ENCODE peak calls at places on chromosomes 12 and 14, in nine cellular contexts. Z, M, T, F, D, O, S, K and H are unnamed samples.

GRCh38 chr14:45526715-45527549 is 273.9 kb upstream of the MIS18BP1 start:
- DNase-seq in K (no peak), S (peak), D (no peak), Z (no peak), F (no peak), M (peak), O (peak), T (peak), H (peak)

GRCh38 chr12:68565391-68565903 is 45.3 kb upstream of the RAP1B start:
- DNase-seq in M (no peak), T (peak), F (no peak), O (no peak), Z (no peak), S (no peak), D (peak), K (peak), H (peak)

GRCh38 chr12:95918194-95918993 is 24.0 kb downstream of the CCDC38 start:
- DNase-seq in K (peak), S (peak), O (peak), D (peak), Z (no peak), F (no peak), T (peak), M (peak), H (peak)

GRCh38 chr14:73815849-73816816 is 35.5 kb upstream of the PTGR2 start:
- DNase-seq in O (no peak), S (no peak), T (peak), D (no peak), K (peak), Z (no peak), F (no peak), M (peak), H (peak)

GRCh38 chr14:34693228-34693939 is 21.0 kb downstream of the CFL2 start:
- DNase-seq in T (peak), F (no peak), Z (no peak), S (peak), M (peak), D (no peak), O (peak), K (no peak), H (no peak)

GRCh38 chr12:121260091-121260490 is 36.4 kb downstream of the CAMKK2 start:
- DNase-seq in K (no peak), D (no peak), S (peak), M (no peak), F (no peak), Z (no peak), T (no peak), O (no peak), H (no peak)

GRCh38 chr12:101076940-101077351 is 133.1 kb downstream of the SLC5A8 start:
- DNase-seq in O (no peak), S (no peak), T (no peak), K (peak), D (no peak), M (no peak), Z (no peak), F (no peak), H (no peak)

GRCh38 chr12:124041907-124042306 is 68.9 kb downstream of the ZNF664 start:
- DNase-seq in F (no peak), D (no peak), T (no peak), Z (no peak), K (no peak), M (no peak), O (no peak), S (no peak), H (no peak)

GRCh38 chr12:119178544-119179334 is at the start of gene HSPB8:
- DNase-seq in S (peak), O (peak), D (peak), T (peak), M (peak), F (peak), Z (peak), K (peak), H (peak)

GRCh38 chr14:24070285-24071143 is 848 bp upstream of the CPNE6 start:
- DNase-seq in M (no peak), T (no peak), F (no peak), O (no peak), D (no peak), Z (no peak), K (no peak), S (no peak), H (no peak)

GRCh38 chr12:75837700-75838099 is 193.9 kb downstream of the PHLDA1 start:
- DNase-seq in K (no peak), M (no peak), Z (no peak), T (peak), S (no peak), D (no peak), F (no peak), O (no peak), H (no peak)

GRCh38 chr12:99810718-99811593 is 163.4 kb downstream of the GARIN6 start:
- DNase-seq in O (peak), K (peak), T (no peak), Z (no peak), M (no peak), F (no peak), S (peak), D (no peak), H (no peak)

GRCh38 chr14:103867523-103867953 is 20.2 kb upstream of the PPP1R13B start:
- DNase-seq in Z (no peak), M (peak), D (no peak), F (no peak), T (no peak), S (no peak), O (no peak), K (no peak), H (peak)

GRCh38 chr12:130803707-130804106 is 35.3 kb downstream of the STX2 start:
- DNase-seq in K (peak), T (no peak), M (no peak), F (no peak), S (no peak), D (no peak), O (no peak), Z (no peak), H (no peak)

GRCh38 chr12:41190360-41190759 is 2.2 kb downstream of the PDZRN4 start:
- DNase-seq in Z (no peak), S (peak), F (no peak), M (no peak), T (peak), O (peak), D (no peak), K (no peak), H (no peak)

GRCh38 chr14:92886337-92886736 is 36.6 kb upstream of the CHGA start:
- DNase-seq in O (no peak), F (no peak), Z (no peak), S (no peak), M (no peak), K (no peak), D (no peak), T (no peak), H (no peak)

GRCh38 chr14:93103392-93104080 is 12.2 kb downstream of the ITPK1 start:
- DNase-seq in F (no peak), K (no peak), T (no peak), Z (no peak), D (no peak), O (no peak), M (peak), S (no peak), H (no peak)

GRCh38 chr14:60508707-60509437 is at the start of gene SIX6:
- DNase-seq in O (no peak), D (no peak), S (peak), T (no peak), K (peak), Z (no peak), M (no peak), F (no peak), H (no peak)

GRCh38 chr12:125162489-125163028 is 97.3 kb downstream of the AACS start:
- DNase-seq in K (no peak), D (no peak), T (no peak), F (no peak), M (no peak), O (no peak), Z (no peak), S (no peak), H (no peak)

GRCh38 chr14:76922599-76922998 is 96.4 kb downstream of the LRRC74A start:
- DNase-seq in Z (no peak), T (no peak), K (peak), D (no peak), O (no peak), F (no peak), S (no peak), M (no peak), H (no peak)
- H3K27ac ChIP-seq in Z (no peak), T (no peak), K (peak), D (peak), O (peak), F (no peak), S (peak), M (peak), H (no peak)

DNA sequence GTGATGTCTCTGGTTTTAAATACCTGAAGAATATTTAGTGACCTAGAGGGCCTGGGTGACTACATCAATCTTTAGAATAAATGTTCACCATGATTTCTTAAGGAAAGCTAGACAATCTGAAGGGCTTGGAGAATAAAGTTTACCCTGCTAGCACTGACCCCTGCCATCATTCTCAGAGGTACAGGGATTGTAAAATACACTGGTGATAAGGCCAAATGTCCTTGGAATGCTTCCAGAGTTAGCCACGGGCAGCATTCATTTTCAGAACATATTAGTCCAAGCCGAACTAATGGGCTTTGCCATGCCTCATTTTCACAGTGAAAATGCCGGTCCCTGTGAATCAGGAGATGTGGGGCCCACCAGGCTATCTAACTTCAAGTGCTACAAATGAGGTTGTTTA is 1381.7 kb upstream of the SEL1L start:
- DNase-seq in M (no peak), K (no peak), T (no peak), D (no peak), S (no peak), Z (no peak), F (no peak), O (no peak), H (peak)
- H3K4me3 ChIP-seq in M (no peak), K (no peak), T (no peak), D (no peak), S (no peak), Z (no peak), F (no peak), O (no peak), H (no peak)

DNA sequence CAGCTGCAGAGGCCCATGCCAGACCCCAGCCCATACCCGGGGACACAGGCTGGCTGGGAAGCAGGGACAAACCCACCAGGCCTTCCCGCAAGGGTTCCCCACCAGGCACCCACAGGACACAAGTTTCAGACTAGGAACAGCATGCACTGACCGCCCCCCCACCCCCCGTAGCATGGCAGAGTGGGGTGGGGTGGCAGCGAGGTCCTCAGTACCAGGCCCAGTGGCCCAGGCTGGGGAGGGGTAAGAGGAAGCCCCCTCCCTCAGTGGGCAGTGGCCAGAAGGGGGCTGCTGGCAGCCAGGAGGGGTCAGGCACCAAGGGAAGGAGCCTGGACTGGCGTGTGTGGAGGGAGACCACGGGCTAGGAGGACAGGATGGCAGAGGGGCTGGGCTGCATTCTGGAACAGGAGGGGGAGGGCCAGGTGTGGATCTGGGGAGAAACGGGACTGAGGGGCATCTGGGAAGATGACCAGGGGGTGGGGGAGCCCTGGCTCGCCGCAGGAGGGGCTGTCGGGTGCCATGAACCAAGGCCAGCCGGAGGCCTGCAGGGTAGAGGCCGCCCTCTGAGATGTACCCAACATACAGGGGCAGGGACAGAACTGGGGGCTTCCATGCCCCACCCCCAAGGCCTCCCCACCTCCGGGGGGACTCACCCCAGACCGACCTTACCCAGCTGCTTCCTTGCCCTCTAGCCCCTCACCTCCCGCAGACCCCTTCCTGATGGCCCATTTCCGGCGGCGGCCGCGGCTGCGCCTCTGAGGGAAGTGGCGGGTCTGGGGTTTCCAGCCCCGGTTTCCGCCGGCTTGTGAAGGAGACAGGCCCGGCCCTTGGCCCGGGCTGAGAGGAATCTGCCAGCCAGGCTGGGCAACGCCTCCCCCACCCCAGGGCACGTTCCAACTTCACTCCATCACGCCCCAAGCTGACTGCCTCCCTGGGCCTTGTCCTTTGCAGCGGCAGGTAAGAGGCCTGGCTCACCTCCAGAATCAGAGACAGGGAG is 5.6 kb upstream of the JAG2 start:
- DNase-seq in K (no peak), F (no peak), T (no peak), O (no peak), Z (no peak), D (no peak), M (no peak), S (no peak), H (peak)
- TF ChIP-seq POLR2A in K (no peak), F (no peak), T (no peak), O (no peak), Z (no peak), D (no peak), M (no peak), S (no peak), H (no peak)

DNA sequence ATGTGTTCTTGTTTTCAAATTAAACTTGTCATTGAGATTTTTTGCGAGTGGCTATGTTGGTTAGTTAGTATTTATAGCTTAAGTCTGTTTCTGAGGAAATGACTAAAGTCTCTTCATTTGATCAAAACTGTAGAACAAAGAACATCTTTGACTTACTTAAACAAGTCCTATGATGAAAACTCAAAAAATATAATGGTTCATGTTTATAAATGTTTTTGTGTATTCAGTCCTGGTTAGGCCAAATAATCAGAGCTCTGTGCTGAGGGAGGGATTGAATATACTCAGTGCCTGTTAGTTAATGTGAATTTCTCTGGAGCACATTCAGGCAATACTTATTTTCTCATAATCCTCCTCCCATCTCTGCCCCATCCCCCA is 51.8 kb downstream of the PPFIBP1 start:
- DNase-seq in F (no peak), Z (no peak), O (no peak), T (no peak), M (no peak), S (no peak), K (no peak), D (no peak), H (no peak)
- H3K27ac ChIP-seq in F (peak), Z (no peak), O (no peak), T (no peak), M (peak), S (no peak), K (no peak), D (no peak), H (no peak)

GRCh38 chr12:93569301-93569655 is 3.2 kb upstream of the SOCS2 start:
- DNase-seq in D (no peak), Z (no peak), O (no peak), S (no peak), M (no peak), T (no peak), F (no peak), K (no peak), H (no peak)
- H3K4me3 ChIP-seq in D (peak), Z (peak), O (peak), S (peak), M (peak), T (peak), F (peak), K (peak), H (peak)

GRCh38 chr12:70467908-70468733 is 102.0 kb downstream of the KCNMB4 start:
- DNase-seq in D (no peak), F (no peak), S (peak), O (no peak), Z (no peak), M (no peak), T (peak), K (no peak), H (no peak)
- TF ChIP-seq POLR2A in D (no peak), F (no peak), S (no peak), O (no peak), Z (no peak), M (no peak), T (no peak), K (no peak), H (no peak)

DNA sequence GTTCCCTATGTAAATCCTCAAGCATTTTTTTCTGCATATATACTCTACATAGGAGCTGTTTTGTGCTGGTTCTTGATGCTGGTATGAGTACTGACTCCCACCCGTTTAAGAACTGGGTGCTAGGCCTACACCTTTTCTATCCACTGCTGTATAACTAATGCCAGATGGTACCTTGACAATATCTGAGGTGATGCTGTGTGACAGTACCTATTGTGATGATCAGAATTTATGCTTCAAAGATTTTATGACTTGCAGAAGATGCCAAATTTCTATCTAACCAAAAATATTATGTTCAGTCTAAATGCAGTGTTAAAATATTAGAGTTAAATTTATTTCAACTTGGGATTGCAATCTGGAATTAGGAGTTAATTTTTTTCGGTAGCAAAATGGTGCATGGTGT is 272.3 kb upstream of the NOVA1 start:
- DNase-seq in M (no peak), T (no peak), S (no peak), D (no peak), F (no peak), Z (no peak), O (no peak), K (no peak), H (no peak)
- H3K27ac ChIP-seq in M (no peak), T (no peak), S (no peak), D (no peak), F (no peak), Z (no peak), O (no peak), K (no peak), H (no peak)

GRCh38 chr12:92561543-92561899 is 141.3 kb upstream of the PLEKHG7 start:
- DNase-seq in M (peak), T (peak), O (no peak), F (no peak), D (peak), Z (peak), K (peak), S (peak), H (peak)
- H3K4me3 ChIP-seq in M (no peak), T (no peak), O (no peak), F (no peak), D (no peak), Z (no peak), K (no peak), S (no peak), H (no peak)

GRCh38 chr12:61138381-61138759 is 1121.8 kb upstream of the USP15 start:
- DNase-seq in Z (no peak), O (no peak), F (no peak), M (no peak), K (no peak), S (no peak), T (no peak), D (no peak), H (no peak)
- TF ChIP-seq POLR2A in Z (no peak), O (no peak), F (no peak), M (no peak), K (no peak), S (no peak), T (no peak), D (no peak), H (no peak)

DNA sequence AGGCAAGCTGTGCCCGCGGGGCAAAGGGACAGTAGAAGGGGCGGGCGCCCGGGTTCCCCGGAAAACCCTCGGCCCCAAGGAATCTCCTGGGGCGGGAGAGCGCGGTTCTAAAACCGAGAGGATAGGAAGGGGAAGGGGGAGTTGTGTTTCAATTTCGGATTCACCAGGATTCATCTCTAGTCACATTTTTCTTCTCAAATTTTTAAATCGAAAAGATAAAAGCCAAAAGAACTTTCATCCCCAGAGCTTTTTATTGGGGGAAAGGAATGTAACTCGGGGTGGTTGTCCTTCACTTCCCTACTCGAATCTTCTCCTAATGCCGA is 1.4 kb downstream of the BMP4 start:
- DNase-seq in F (no peak), Z (no peak), M (no peak), S (no peak), K (no peak), O (no peak), D (no peak), T (no peak), H (no peak)
- H3K27ac ChIP-seq in F (peak), Z (peak), M (peak), S (no peak), K (peak), O (peak), D (peak), T (no peak), H (peak)